ENCODE peak calls at places on chromosomes 4 and X, in five cellular contexts. U is testis, K is heart right ventricle, Z is mesendoderm, C is lung. O is an unnamed sample.

GRCh38 chr4:42080284-42080683 is 72.2 kb downstream of the BEND4 start:
- DNase-seq in U (no peak), Z (no peak), K (no peak), C (no peak), O (no peak)

GRCh38 chrX:118026631-118027030 is 90.0 kb downstream of the KLHL13 start:
- DNase-seq in C (no peak), U (no peak), Z (no peak), K (no peak), O (no peak)

GRCh38 chr4:147975902-147976301 is 244.0 kb downstream of the ARHGAP10 start:
- DNase-seq in C (no peak), K (no peak), U (no peak), Z (no peak), O (no peak)

GRCh38 chrX:151713859-151714258 is 2.0 kb upstream of the FATE1 start:
- DNase-seq in Z (peak; percentile 55), U (peak; percentile 62), K (peak; percentile 19), C (no peak), O (peak; percentile 60)

GRCh38 chr4:24140892-24141291 is 251.0 kb upstream of the PPARGC1A start:
- DNase-seq in Z (no peak), K (no peak), U (no peak), C (no peak), O (no peak)

GRCh38 chrX:119625843-119626242 is 19.6 kb upstream of the NKRF start:
- DNase-seq in U (no peak), K (no peak), Z (no peak), C (no peak), O (no peak)

GRCh38 chr4:40227284-40227683 is 30.5 kb downstream of the RHOH start:
- DNase-seq in U (no peak), K (no peak), C (no peak), Z (peak; percentile 16), O (no peak)

GRCh38 chr4:95835672-95836071 is 4.2 kb upstream of the PDHA2 start:
- DNase-seq in K (peak; percentile 5), U (no peak), C (no peak), Z (peak; percentile 68), O (peak; percentile 50)

GRCh38 chr4:89767924-89768323 is 69.0 kb downstream of the SNCA start:
- DNase-seq in U (no peak), C (no peak), K (no peak), Z (no peak), O (no peak)

GRCh38 chr4:95304898-95305297 is 243.9 kb downstream of the UNC5C start:
- DNase-seq in K (no peak), Z (peak; percentile 42), C (peak; percentile 30), U (no peak), O (no peak)

GRCh38 chr4:39308576-39308975 is 57.6 kb downstream of the RFC1 start:
- DNase-seq in U (no peak), C (no peak), Z (no peak), K (no peak), O (no peak)

GRCh38 chrX:153687121-153688039 is at the start of gene SLC6A8:
- DNase-seq in C (peak; percentile 50), Z (peak; percentile 78), K (peak; percentile 73), U (peak; percentile 73), O (peak; percentile 81)

GRCh38 chr4:122992111-122992510 is 69.7 kb upstream of the NUDT6 start:
- DNase-seq in U (no peak), K (no peak), C (no peak), Z (no peak), O (no peak)

GRCh38 chr4:53579826-53580225 is 11.5 kb downstream of the LNX1 start:
- DNase-seq in K (no peak), U (no peak), Z (no peak), C (no peak), O (no peak)

GRCh38 chrX:25206761-25207160 is 191.0 kb upstream of the ARX start:
- DNase-seq in C (no peak), U (no peak), Z (peak; percentile 39), K (no peak), O (no peak)

GRCh38 chrX:45756562-45756961 is 555.9 kb upstream of the DIPK2B start:
- DNase-seq in K (no peak), U (no peak), Z (no peak), C (no peak), O (no peak)
- H3K4me1 ChIP-seq in K (peaks cover 17% of the 10 kb centered on the region), U (no peaks in the 10 kb centered on the region), Z (no peaks in the 10 kb centered on the region), C (peaks cover 5% of the 10 kb centered on the region), O (peaks cover 15% of the 10 kb centered on the region)

DNA sequence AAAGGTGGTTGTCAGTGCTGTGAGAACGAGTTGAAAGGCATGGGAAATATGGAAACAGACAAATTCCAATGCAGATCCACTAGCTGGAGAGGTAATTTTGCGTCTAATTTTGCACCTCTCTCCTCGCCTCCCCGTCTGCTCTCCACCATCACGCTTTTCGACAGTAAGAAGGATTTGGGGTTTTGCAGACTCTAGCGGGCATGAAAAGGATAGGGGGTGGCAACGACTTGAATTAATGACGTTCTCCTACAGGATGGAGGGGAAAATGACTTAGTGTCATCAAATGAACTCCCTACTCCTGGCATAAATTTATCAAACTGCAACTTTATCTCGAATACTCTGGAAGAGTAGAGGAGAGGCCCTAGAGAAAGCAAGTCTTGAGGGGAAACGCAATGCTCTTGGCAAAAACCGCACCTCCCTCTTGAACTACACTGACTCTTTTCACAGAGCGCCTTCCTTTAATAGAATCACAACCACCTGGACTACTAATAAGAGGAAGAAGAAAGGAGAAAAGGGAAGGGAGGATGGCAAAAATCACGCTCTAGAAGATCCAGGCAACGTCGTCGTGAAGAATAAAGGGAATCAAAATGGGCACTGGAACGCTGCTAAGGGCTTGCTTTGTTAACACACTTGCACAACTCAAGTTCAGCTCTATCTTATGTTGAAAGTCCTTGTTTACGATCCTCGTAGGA is 876 bp upstream of the SLITRK2 start:
- DNase-seq in K (no peak), U (no peak), Z (no peak), C (no peak), O (no peak)
- H3K4me3 ChIP-seq in K (no peak overlapping the region), U (no peak overlapping the region), Z (peak overlapping the region; percentile 3), C (no peak overlapping the region), O (peak overlapping the region; percentile 72)

GRCh38 chr4:176788248-176788647 is 4.5 kb downstream of the VEGFC start:
- DNase-seq in K (no peak), U (no peak), C (no peak), Z (no peak), O (no peak)

GRCh38 chr4:176782191-176782590 is 10.5 kb downstream of the VEGFC start:
- DNase-seq in C (no peak), U (no peak), Z (no peak), K (no peak), O (no peak)

GRCh38 chr4:176781739-176782100 is 11.0 kb downstream of the VEGFC start:
- DNase-seq in U (no peak), C (no peak), Z (no peak), K (no peak), O (no peak)

GRCh38 chr4:176782794-176783193 is 9.9 kb downstream of the VEGFC start:
- DNase-seq in C (no peak), K (no peak), Z (no peak), U (no peak), O (no peak)

DNA sequence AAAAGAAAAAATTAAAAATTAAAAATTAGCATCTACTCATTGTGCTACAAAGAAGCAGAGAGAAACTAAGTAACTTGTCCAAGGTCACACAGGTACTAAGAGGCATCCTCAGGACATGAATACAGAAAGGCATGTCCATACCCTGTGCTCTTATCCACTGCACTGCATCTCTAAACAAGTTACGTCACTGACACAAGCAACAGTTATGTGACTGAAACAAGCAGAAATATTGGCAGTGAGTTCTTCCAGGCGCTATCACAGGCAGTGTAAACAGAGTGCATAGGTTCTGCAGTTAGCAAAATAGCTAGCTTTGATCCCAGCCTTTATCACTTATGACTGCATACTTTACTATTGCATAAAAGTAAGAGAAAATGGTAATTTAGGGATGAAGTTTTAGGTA is 7.9 kb downstream of the VEGFC start:
- DNase-seq in Z (no peak), C (no peak), K (no peak), U (no peak), O (no peak)
- H3K4me1 ChIP-seq in Z (no peaks in the 10 kb centered on the region), C (peaks cover 5% of the 10 kb centered on the region), K (peaks cover 23% of the 10 kb centered on the region), U (no peaks in the 10 kb centered on the region), O (peaks cover 6% of the 10 kb centered on the region)

GRCh38 chrX:41009816-41010187 is 75.4 kb upstream of the USP9X start:
- DNase-seq in Z (no peak), U (no peak), K (no peak), C (no peak), O (no peak)
- H3K4me3 ChIP-seq in Z (no peak overlapping the region), U (peak overlapping the region; percentile 34), K (peak overlapping the region; percentile 33), C (no peak overlapping the region), O (no peak overlapping the region)

DNA sequence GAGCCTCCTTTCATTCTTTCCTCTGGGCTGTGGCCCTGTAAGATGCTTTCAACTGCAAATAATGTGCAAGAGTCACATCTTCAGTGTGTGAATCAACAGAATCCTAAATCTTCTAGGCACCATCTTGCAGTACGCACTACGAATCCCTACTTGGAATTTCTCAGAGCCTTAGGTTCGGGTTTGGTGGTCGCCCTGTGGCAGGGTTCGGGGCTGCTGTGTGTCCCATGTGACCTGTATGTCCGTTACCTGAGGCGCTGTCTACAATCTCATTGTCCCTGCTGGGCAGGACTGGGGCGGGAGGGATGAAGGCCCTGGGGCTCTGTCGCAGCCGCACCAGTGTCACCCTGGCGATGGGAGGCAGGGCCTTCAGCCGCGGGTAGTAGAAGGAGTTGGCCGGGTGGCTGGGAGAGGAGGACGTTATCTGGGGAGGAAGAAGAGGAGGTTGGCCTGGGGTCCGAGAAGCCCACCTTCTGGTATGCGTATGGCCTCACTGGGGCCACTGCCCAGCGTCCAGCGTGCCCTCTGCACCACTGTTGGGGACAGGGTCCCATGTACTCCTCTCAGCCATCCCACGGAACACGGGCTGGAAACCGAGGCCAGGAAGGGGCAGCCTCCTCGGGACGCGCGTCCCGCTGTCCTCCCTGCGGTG is 2.1 kb downstream of the SPON2 start:
- DNase-seq in C (no peak), K (no peak), U (no peak), Z (no peak), O (no peak)
- H3K4me1 ChIP-seq in C (no peaks in the 10 kb centered on the region), K (peaks cover 61% of the 10 kb centered on the region), U (peaks cover 16% of the 10 kb centered on the region), Z (no peaks in the 10 kb centered on the region), O (no peaks in the 10 kb centered on the region)

GRCh38 chr4:138222041-138222440 is 20.1 kb downstream of the SLC7A11 start:
- DNase-seq in U (no peak), C (no peak), K (no peak), Z (no peak), O (peak; percentile 43)
- H3K4me3 ChIP-seq in U (no peak overlapping the region), C (no peak overlapping the region), K (no peak overlapping the region), Z (no peak overlapping the region), O (no peak overlapping the region)

GRCh38 chrX:22950278-22951266 is 49.2 kb upstream of the DDX53 start:
- DNase-seq in U (peak; percentile 41), C (no peak), K (no peak), Z (no peak), O (no peak)

GRCh38 chrX:22944945-22945344 is 54.8 kb upstream of the DDX53 start:
- DNase-seq in Z (no peak), U (no peak), K (no peak), C (no peak), O (no peak)
- H3K4me1 ChIP-seq in Z (no peaks in the 10 kb centered on the region), U (no peaks in the 10 kb centered on the region), K (no peaks in the 10 kb centered on the region), C (no peaks in the 10 kb centered on the region), O (no peaks in the 10 kb centered on the region)